ENCODE peak calls at places on chromosomes 1 and 21, in nine cellular contexts. Y is kidney epithelial cell; B is cardiac muscle cell; I is stomach; F is CD8-positive, alpha-beta memory T cell; V is fibroblast of lung; C is thoracic aorta; H is esophagus muscularis mucosa; Q is body of pancreas. S is an unnamed sample. For H3K27me3, the result is how much of the 10 kb centered on the place peaks cover.

GRCh38 chr1:67738401-67738800 is 53.4 kb downstream of the GADD45A start:
- DNase-seq in B (no peak), C (no peak), V (no peak), Y (no peak), H (no peak), Q (no peak), I (no peak), F (no peak), S (no peak)

GRCh38 chr1:47779613-47780012 is 217.6 kb downstream of the TRABD2B start:
- DNase-seq in H (no peak), I (no peak), B (no peak), Y (no peak), F (no peak), Q (no peak), V (no peak), C (no peak), S (no peak)

GRCh38 chr1:246989901-246990300 is 18.0 kb downstream of the ZNF695 start:
- DNase-seq in C (no peak), F (no peak), I (no peak), V (no peak), H (no peak), B (no peak), Q (no peak), Y (no peak), S (no peak)

GRCh38 chr21:15282666-15283065 is 217.9 kb upstream of the NRIP1 start:
- DNase-seq in C (no peak), Q (no peak), Y (peak), B (peak), H (no peak), F (no peak), V (no peak), I (no peak), S (no peak)

GRCh38 chr1:20445956-20446355 is 40.1 kb downstream of the CAMK2N1 start:
- DNase-seq in Q (no peak), H (no peak), F (no peak), B (no peak), C (no peak), I (no peak), Y (no peak), V (no peak), S (no peak)

GRCh38 chr1:233390842-233391241 is 63.3 kb downstream of the MAP3K21 start:
- DNase-seq in V (no peak), Y (no peak), F (no peak), H (no peak), Q (no peak), I (no peak), C (no peak), B (no peak), S (no peak)

GRCh38 chr1:204545202-204545601 is 29.0 kb downstream of the MDM4 start:
- DNase-seq in V (peak), B (peak), C (no peak), Y (no peak), F (no peak), Q (no peak), H (no peak), I (no peak), S (peak)

GRCh38 chr1:239293350-239294111 is 92.8 kb upstream of the CHRM3 start:
- DNase-seq in C (no peak), F (no peak), V (no peak), Y (no peak), H (no peak), Q (no peak), B (peak), I (no peak), S (no peak)

GRCh38 chr1:167532964-167533824 is 14.9 kb upstream of the CD247 start:
- DNase-seq in V (no peak), F (no peak), Q (no peak), H (peak), C (no peak), B (peak), Y (no peak), I (no peak), S (no peak)

GRCh38 chr1:45282346-45282745 is 44.3 kb upstream of the HPDL start:
- DNase-seq in B (peak), Y (no peak), C (no peak), I (no peak), Q (no peak), F (no peak), H (no peak), V (peak), S (no peak)
- H3K27me3 ChIP-seq in B (under half), Y (under half), C (under half), I (under half), Q (under half), F (under half), H (under half), V (under half), S (under half)

GRCh38 chr1:2803931-2804627 is 2.6 kb upstream of the TTC34 start:
- DNase-seq in Y (no peak), B (no peak), I (no peak), V (no peak), F (no peak), H (no peak), Q (no peak), C (no peak), S (no peak)
- H3K27me3 ChIP-seq in Y (under half), B (under half), I (half or more), V (under half), F (under half), H (under half), Q (under half), C (under half), S (under half)

GRCh38 chr1:34164510-34165381 is at the start of gene CSMD2:
- DNase-seq in H (no peak), F (no peak), V (peak), Y (no peak), B (peak), C (no peak), Q (peak), I (no peak), S (no peak)

GRCh38 chr1:34163792-34164509 is 1.1 kb downstream of the CSMD2 start:
- DNase-seq in B (peak), F (no peak), Y (no peak), I (no peak), H (no peak), V (no peak), C (no peak), Q (peak), S (no peak)

GRCh38 chr1:34165422-34165921 is 442 bp upstream of the CSMD2 start:
- DNase-seq in F (no peak), Y (no peak), V (no peak), I (no peak), B (peak), H (no peak), Q (no peak), C (no peak), S (no peak)

GRCh38 chr1:34166191-34167090 is 1.4 kb upstream of the CSMD2 start:
- DNase-seq in C (no peak), I (no peak), B (peak), F (no peak), Y (no peak), V (no peak), H (no peak), Q (peak), S (no peak)

DNA sequence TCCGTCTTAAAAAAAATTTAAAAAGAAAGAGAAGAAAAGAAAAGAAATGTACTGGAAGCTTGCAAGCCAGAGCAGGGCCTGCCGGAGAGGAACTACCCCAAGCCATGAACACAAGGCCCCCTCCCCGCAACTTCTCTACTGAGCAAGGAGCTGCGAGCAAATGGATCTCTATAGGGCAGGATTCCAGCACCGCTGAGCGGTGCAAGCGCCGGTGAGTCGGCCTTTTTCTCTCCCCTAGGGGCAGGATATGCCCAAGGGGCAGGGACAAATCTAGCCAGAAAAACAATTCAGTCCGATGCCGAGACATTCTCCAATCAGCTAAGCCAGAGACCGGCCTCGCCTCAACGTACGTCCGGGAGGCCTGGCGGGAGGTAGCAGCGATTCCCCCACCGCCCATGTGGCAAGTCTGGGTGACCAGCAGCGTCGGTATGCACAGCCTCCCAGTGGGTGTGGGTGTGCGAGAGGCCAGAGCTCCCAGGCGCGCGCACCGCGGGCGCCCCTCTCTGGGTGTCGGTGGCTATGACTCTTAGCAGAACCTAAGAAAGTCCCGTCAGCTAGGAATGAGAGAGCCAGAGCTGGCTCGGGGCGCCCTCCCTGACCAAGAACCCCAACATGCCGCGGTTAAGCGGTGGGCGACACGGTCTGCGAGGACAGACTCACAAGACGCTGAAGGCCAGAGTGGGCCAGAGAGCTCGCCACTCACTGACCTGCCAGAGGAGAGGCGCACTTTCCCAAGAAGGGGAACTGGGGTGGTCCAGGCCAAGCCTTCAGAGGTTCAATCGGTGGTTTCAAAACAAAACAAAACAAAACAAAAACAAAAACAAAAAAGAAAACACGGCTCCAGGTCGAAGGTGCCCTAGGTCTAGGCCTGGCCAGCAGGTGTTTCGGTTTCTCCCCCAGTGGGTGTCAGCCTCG is 1.9 kb downstream of the CSMD2 start:
- DNase-seq in B (peak), Q (peak), Y (peak), I (peak), V (peak), F (no peak), H (no peak), C (peak), S (peak)
- H3K27me3 ChIP-seq in B (half or more), Q (under half), Y (under half), I (half or more), V (under half), F (under half), H (under half), C (under half), S (under half)

DNA sequence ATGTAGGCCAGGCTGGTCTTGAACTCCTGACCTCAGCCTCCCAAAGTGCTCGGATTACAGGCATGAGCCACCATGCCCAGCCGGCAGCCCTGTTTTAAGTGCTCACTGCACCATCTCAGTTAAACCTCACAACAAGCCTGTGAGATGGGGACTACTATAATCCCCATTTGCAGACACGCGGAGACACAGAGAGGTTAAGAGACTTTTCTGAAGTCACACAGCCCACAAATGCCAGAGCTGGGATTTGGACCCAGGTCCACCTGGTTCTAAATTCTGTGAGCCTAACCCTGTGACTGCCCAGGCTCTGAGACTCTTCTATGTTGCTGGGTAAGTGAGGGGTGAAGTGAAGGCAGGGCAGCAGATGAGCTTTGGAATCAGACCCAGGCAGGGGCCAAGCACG is 6.4 kb downstream of the PADI1 start:
- DNase-seq in V (no peak), I (no peak), H (no peak), F (no peak), B (no peak), C (no peak), Y (no peak), Q (no peak), S (no peak)
- H3K27me3 ChIP-seq in V (under half), I (half or more), H (under half), F (under half), B (under half), C (under half), Y (under half), Q (under half), S (under half)

DNA sequence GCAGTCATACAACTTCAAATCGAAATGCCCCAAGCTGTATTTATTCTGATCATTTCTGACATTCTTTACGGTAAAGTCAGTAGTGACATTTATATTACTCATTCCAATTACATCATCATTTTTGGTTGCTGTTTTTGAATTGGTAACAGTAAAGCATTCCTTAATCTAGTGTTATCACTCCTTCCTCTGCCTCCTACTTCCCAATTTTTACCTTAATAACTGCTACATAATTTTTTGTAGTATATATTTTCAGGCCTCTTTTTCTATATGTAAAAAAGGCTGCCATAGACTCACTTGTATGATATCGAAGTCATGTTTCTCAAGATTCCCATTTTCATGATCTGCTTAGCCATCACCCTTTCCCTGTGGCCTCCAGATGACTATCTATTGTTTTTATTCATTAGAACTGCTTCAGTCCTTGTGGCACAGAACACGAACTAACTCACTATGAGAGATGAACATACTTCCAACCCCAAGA is 167.2 kb downstream of the RUNX1 start:
- DNase-seq in B (peak), Y (no peak), I (no peak), C (no peak), V (peak), H (peak), F (no peak), Q (no peak), S (peak)
- H3K27me3 ChIP-seq in B (half or more), Y (under half), I (under half), C (under half), V (under half), H (under half), F (under half), Q (under half), S (under half)

DNA sequence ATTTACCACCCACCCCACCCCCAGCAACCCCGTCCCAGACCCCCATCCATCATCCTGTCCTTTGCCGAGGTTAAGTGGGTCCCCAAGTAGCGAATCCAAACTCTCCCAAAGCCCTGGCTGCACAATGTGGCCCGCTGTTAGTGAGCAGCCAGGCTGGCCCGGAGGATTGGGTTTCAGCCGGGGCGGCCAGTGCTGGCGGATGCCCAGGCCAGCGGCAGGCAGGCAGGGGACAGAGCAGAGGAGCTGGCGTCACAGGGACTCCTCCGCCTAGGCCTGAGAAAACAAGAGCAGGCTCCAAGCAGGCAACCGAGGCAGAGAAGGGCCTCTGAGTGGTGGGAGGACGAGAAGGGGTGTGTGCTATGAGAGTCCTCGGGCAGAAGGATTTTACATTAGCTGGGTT is 61.4 kb downstream of the EPHB2 start:
- DNase-seq in I (no peak), B (no peak), Y (no peak), Q (no peak), V (no peak), C (no peak), F (no peak), H (no peak), S (no peak)
- H3K27me3 ChIP-seq in I (under half), B (under half), Y (under half), Q (under half), V (under half), C (under half), F (under half), H (under half), S (under half)

GRCh38 chr1:26045712-26046312 is at the start of gene SLC30A2:
- DNase-seq in Y (no peak), B (no peak), H (no peak), Q (peak), C (no peak), V (no peak), F (no peak), I (no peak), S (no peak)

GRCh38 chr1:26046313-26047031 is 554 bp upstream of the SLC30A2 start:
- DNase-seq in V (no peak), Y (no peak), B (no peak), F (no peak), Q (peak), H (no peak), C (no peak), I (no peak), S (no peak)

GRCh38 chr1:26049531-26050254 is 3.8 kb upstream of the SLC30A2 start:
- DNase-seq in I (no peak), Y (no peak), V (no peak), F (no peak), C (no peak), Q (no peak), H (no peak), B (no peak), S (no peak)

GRCh38 chr1:26044971-26045711 is 777 bp downstream of the SLC30A2 start:
- DNase-seq in Q (peak), V (no peak), B (no peak), F (no peak), Y (no peak), H (no peak), C (no peak), I (no peak), S (no peak)

DNA sequence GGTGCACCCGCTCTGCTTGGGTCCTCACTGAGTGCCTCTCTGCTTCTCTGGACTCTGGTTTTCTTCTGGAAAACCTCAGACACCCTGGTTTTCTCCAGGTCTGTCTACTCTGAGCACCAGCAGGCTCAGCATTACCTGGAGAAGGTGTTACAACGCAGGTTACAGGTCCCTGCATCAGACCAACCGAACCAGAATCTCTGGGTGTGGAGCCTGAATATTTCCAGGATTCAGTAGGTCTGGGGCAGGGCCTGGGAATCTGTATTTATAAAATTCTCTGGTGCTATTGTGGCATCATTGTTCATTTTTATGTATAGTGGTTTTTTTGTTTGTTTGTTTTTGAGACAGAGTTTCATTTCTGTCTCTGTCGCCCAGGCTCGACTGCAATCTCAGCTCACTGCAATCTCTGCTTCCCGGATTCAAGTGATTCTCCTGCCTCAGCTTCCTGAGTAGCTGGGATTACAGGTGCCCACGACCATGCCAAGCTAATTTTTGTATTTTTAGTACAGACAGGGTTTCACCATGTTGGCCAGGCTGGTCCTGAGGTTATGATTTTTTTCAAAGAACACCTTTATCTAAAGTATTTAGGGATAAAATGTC is 1.5 kb upstream of the SLC30A2 start:
- DNase-seq in I (no peak), Q (no peak), C (no peak), B (no peak), H (no peak), V (no peak), Y (no peak), F (no peak), S (no peak)
- H3K27me3 ChIP-seq in I (half or more), Q (under half), C (under half), B (half or more), H (under half), V (half or more), Y (half or more), F (under half), S (half or more)

GRCh38 chr1:228648647-228649383 is 86.5 kb upstream of the RHOU start:
- DNase-seq in I (no peak), Y (no peak), V (no peak), F (no peak), Q (no peak), H (peak), C (no peak), B (no peak), S (no peak)

GRCh38 chr1:228650141-228650540 is 85.1 kb upstream of the RHOU start:
- DNase-seq in F (no peak), B (no peak), H (no peak), Y (no peak), I (no peak), Q (peak), V (no peak), C (no peak), S (no peak)

GRCh38 chr1:228647523-228648444 is 87.5 kb upstream of the RHOU start:
- DNase-seq in Q (peak), F (peak), H (peak), V (peak), C (no peak), I (peak), Y (peak), B (peak), S (peak)

GRCh38 chr1:228650946-228651345 is 84.3 kb upstream of the RHOU start:
- DNase-seq in Q (no peak), F (no peak), I (no peak), H (no peak), Y (no peak), V (no peak), C (no peak), B (no peak), S (no peak)

GRCh38 chr1:228646717-228647522 is 88.4 kb upstream of the RHOU start:
- DNase-seq in Q (no peak), C (no peak), I (peak), V (peak), F (peak), B (peak), Y (no peak), H (peak), S (no peak)
- H3K27me3 ChIP-seq in Q (under half), C (under half), I (half or more), V (under half), F (under half), B (half or more), Y (under half), H (under half), S (under half)

GRCh38 chr1:941027-941587 is 17.4 kb downstream of the SAMD11 start:
- DNase-seq in F (no peak), Q (no peak), Y (no peak), V (no peak), B (no peak), I (no peak), C (no peak), H (no peak), S (no peak)
- H3K27me3 ChIP-seq in F (under half), Q (under half), Y (under half), V (under half), B (under half), I (half or more), C (under half), H (under half), S (half or more)

S was measured in keratinocyte.